ENCODE peak calls at places on chromosome 6, in four cellular contexts. One of them, this sample, is unnamed.

GRCh38 chr6:144341831-144342527 is 56.8 kb downstream of the UTRN start:
- DNase-seq in iPS DF 6.9: no peak
- DNase-seq in right lobe of liver: no peak
- DNase-seq in right atrium auricular region: no peak
- DNase-seq in this sample: no peak

GRCh38 chr6:107679457-107679856 is 144.7 kb downstream of the SCML4 start:
- DNase-seq in iPS DF 6.9: no peak
- DNase-seq in right lobe of liver: no peak
- DNase-seq in right atrium auricular region: no peak
- DNase-seq in this sample: peak; percentile 31

GRCh38 chr6:40805336-40805735 is 218.2 kb upstream of the LRFN2 start:
- DNase-seq in right atrium auricular region: no peak
- DNase-seq in right lobe of liver: no peak
- DNase-seq in iPS DF 6.9: no peak
- DNase-seq in this sample: no peak

GRCh38 chr6:21594427-21595264 is 1.1 kb downstream of the SOX4 start:
- DNase-seq in right lobe of liver: peak; percentile 61
- DNase-seq in right atrium auricular region: peak; percentile 72
- DNase-seq in iPS DF 6.9: no peak
- DNase-seq in this sample: peak; percentile 54

GRCh38 chr6:52576054-52576391 is 837 bp downstream of the TRAM2 start:
- DNase-seq in iPS DF 6.9: no peak
- DNase-seq in right lobe of liver: no peak
- DNase-seq in right atrium auricular region: no peak
- DNase-seq in this sample: no peak

GRCh38 chr6:69696273-69696672 is 100.5 kb downstream of the LMBRD1 start:
- DNase-seq in right lobe of liver: no peak
- DNase-seq in iPS DF 6.9: no peak
- DNase-seq in right atrium auricular region: no peak
- DNase-seq in this sample: no peak

GRCh38 chr6:79922018-79922417 is 25.3 kb downstream of the ELOVL4 start:
- DNase-seq in right atrium auricular region: no peak
- DNase-seq in right lobe of liver: no peak
- DNase-seq in iPS DF 6.9: no peak
- DNase-seq in this sample: no peak

GRCh38 chr6:163731215-163732013 is 316.9 kb downstream of the QKI start:
- DNase-seq in iPS DF 6.9: no peak
- DNase-seq in right lobe of liver: no peak
- DNase-seq in right atrium auricular region: no peak
- DNase-seq in this sample: no peak

GRCh38 chr6:22476811-22477210 is 92.6 kb upstream of the HDGFL1 start:
- DNase-seq in right lobe of liver: no peak
- DNase-seq in iPS DF 6.9: no peak
- DNase-seq in right atrium auricular region: no peak
- DNase-seq in this sample: no peak

GRCh38 chr6:63269470-63269869 is 50.3 kb downstream of the LGSN start:
- DNase-seq in right atrium auricular region: no peak
- DNase-seq in iPS DF 6.9: no peak
- DNase-seq in right lobe of liver: no peak
- DNase-seq in this sample: no peak

GRCh38 chr6:119495230-119495683 is 145.7 kb upstream of the MAN1A1 start:
- DNase-seq in iPS DF 6.9: no peak
- DNase-seq in right lobe of liver: peak; percentile 72
- DNase-seq in right atrium auricular region: no peak
- DNase-seq in this sample: no peak

GRCh38 chr6:33702345-33702977 is 9.0 kb downstream of the UQCC2 start:
- DNase-seq in right atrium auricular region: peak; percentile 69
- DNase-seq in right lobe of liver: no peak
- DNase-seq in iPS DF 6.9: no peak
- DNase-seq in this sample: no peak

GRCh38 chr6:104525677-104526322 is 333.9 kb downstream of the HACE1 start:
- DNase-seq in right atrium auricular region: peak; percentile 76
- DNase-seq in iPS DF 6.9: peak; percentile 43
- DNase-seq in right lobe of liver: peak; percentile 67
- DNase-seq in this sample: peak; percentile 78

GRCh38 chr6:52707963-52708680 is 37.2 kb downstream of the TMEM14A start:
- DNase-seq in right atrium auricular region: no peak
- DNase-seq in iPS DF 6.9: no peak
- DNase-seq in right lobe of liver: peak; percentile 58
- DNase-seq in this sample: no peak

GRCh38 chr6:4577406-4577805 is 198.8 kb upstream of the CDYL start:
- DNase-seq in right atrium auricular region: peak; percentile 28
- DNase-seq in iPS DF 6.9: no peak
- DNase-seq in right lobe of liver: no peak
- DNase-seq in this sample: no peak

GRCh38 chr6:167898673-167899311 is 72.1 kb downstream of the AFDN start:
- DNase-seq in iPS DF 6.9: no peak
- DNase-seq in right lobe of liver: no peak
- DNase-seq in right atrium auricular region: no peak
- DNase-seq in this sample: peak; percentile 65

GRCh38 chr6:35258858-35259193 is 709 bp upstream of the ZNF76 start:
- DNase-seq in right lobe of liver: no peak
- DNase-seq in right atrium auricular region: no peak
- DNase-seq in iPS DF 6.9: no peak
- DNase-seq in this sample: peak; percentile 49

GRCh38 chr6:16524380-16524707 is 236.9 kb downstream of the ATXN1 start:
- DNase-seq in right atrium auricular region: no peak
- DNase-seq in iPS DF 6.9: no peak
- DNase-seq in right lobe of liver: no peak
- DNase-seq in this sample: no peak

GRCh38 chr6:159969204-159969912 is 476 bp downstream of the IGF2R start:
- DNase-seq in iPS DF 6.9: no peak
- DNase-seq in right lobe of liver: peak; percentile 64
- DNase-seq in right atrium auricular region: no peak
- DNase-seq in this sample: peak; percentile 53

GRCh38 chr6:37688088-37688850 is 9.4 kb downstream of the MDGA1 start:
- DNase-seq in iPS DF 6.9: no peak
- DNase-seq in right lobe of liver: no peak
- DNase-seq in right atrium auricular region: no peak
- DNase-seq in this sample: no peak

GRCh38 chr6:140602431-140602836 is 1228.0 kb upstream of the CITED2 start:
- DNase-seq in right atrium auricular region: no peak
- DNase-seq in right lobe of liver: no peak
- DNase-seq in iPS DF 6.9: no peak
- DNase-seq in this sample: no peak

GRCh38 chr6:148851683-148852556 is 105.1 kb downstream of the UST start:
- DNase-seq in iPS DF 6.9: no peak
- DNase-seq in right lobe of liver: no peak
- DNase-seq in right atrium auricular region: no peak
- DNase-seq in this sample: no peak

GRCh38 chr6:12557760-12558159 is 158.8 kb upstream of the PHACTR1 start:
- DNase-seq in iPS DF 6.9: no peak
- DNase-seq in right lobe of liver: no peak
- DNase-seq in right atrium auricular region: no peak
- DNase-seq in this sample: no peak

GRCh38 chr6:704037-704436 is 11.1 kb upstream of the EXOC2 start:
- DNase-seq in right lobe of liver: no peak
- DNase-seq in iPS DF 6.9: no peak
- DNase-seq in right atrium auricular region: no peak
- DNase-seq in this sample: no peak

GRCh38 chr6:40626886-40627285 is 39.7 kb upstream of the LRFN2 start:
- DNase-seq in right atrium auricular region: no peak
- DNase-seq in right lobe of liver: no peak
- DNase-seq in iPS DF 6.9: no peak
- DNase-seq in this sample: no peak

GRCh38 chr6:84556541-84557335 is 207.7 kb downstream of the TBX18 start:
- DNase-seq in right lobe of liver: no peak
- DNase-seq in iPS DF 6.9: no peak
- DNase-seq in right atrium auricular region: no peak
- DNase-seq in this sample: no peak

GRCh38 chr6:82608365-82608764 is 244.7 kb downstream of the TPBG start:
- DNase-seq in right lobe of liver: no peak
- DNase-seq in iPS DF 6.9: no peak
- DNase-seq in right atrium auricular region: no peak
- DNase-seq in this sample: no peak

GRCh38 chr6:122360809-122361208 is 38.6 kb upstream of the HSF2 start:
- DNase-seq in right lobe of liver: no peak
- DNase-seq in iPS DF 6.9: no peak
- DNase-seq in right atrium auricular region: no peak
- DNase-seq in this sample: no peak

GRCh38 chr6:170166511-170167122 is 124.3 kb downstream of the DLL1 start:
- DNase-seq in right atrium auricular region: no peak
- DNase-seq in iPS DF 6.9: no peak
- DNase-seq in right lobe of liver: peak; percentile 75
- DNase-seq in this sample: no peak
- H3K9me3 ChIP-seq in right atrium auricular region: no peaks in the 10 kb centered on the region
- H3K9me3 ChIP-seq in iPS DF 6.9: no peaks in the 10 kb centered on the region
- H3K9me3 ChIP-seq in right lobe of liver: no peaks in the 10 kb centered on the region
- H3K9me3 ChIP-seq in this sample: no peaks in the 10 kb centered on the region

DNA sequence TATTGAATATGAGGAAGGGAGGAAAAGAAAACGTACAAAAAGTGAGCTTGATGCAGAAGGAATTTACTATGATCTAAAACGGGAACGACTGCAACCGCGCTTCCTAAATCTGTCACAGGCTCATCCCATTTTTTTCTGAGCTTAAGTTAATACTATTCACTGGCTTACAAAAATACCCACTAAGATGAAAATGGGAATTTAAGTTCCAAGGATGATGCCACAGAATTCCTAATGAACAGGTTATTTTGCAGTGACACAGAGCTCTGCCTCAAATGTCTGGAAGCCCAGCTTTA is 72.8 kb downstream of the FYN start:
- DNase-seq in iPS DF 6.9: no peak
- DNase-seq in right atrium auricular region: no peak
- DNase-seq in right lobe of liver: no peak
- DNase-seq in this sample: no peak
- H3K4me1 ChIP-seq in iPS DF 6.9: peaks cover 3% of the 10 kb centered on the region
- H3K4me1 ChIP-seq in right atrium auricular region: no peaks in the 10 kb centered on the region
- H3K4me1 ChIP-seq in right lobe of liver: no peaks in the 10 kb centered on the region
- H3K4me1 ChIP-seq in this sample: no peaks in the 10 kb centered on the region

GRCh38 chr6:24683297-24684296 is 16.7 kb downstream of the ACOT13 start:
- DNase-seq in iPS DF 6.9: no peak
- DNase-seq in right atrium auricular region: no peak
- DNase-seq in right lobe of liver: no peak
- DNase-seq in this sample: no peak
- H3K4me3 ChIP-seq in iPS DF 6.9: no peak overlapping the region
- H3K4me3 ChIP-seq in right atrium auricular region: no peak overlapping the region
- H3K4me3 ChIP-seq in right lobe of liver: no peak overlapping the region
- H3K4me3 ChIP-seq in this sample: no peak overlapping the region

GRCh38 chr6:2481307-2481706 is 235.9 kb upstream of the GMDS start:
- DNase-seq in right lobe of liver: no peak
- DNase-seq in iPS DF 6.9: no peak
- DNase-seq in right atrium auricular region: no peak
- DNase-seq in this sample: no peak
- H3K9me3 ChIP-seq in right lobe of liver: no peaks in the 10 kb centered on the region
- H3K9me3 ChIP-seq in iPS DF 6.9: no peaks in the 10 kb centered on the region
- H3K9me3 ChIP-seq in right atrium auricular region: no peaks in the 10 kb centered on the region
- H3K9me3 ChIP-seq in this sample: no peaks in the 10 kb centered on the region

GRCh38 chr6:142846459-142846831 is 98.5 kb downstream of the HIVEP2 start:
- DNase-seq in right atrium auricular region: no peak
- DNase-seq in iPS DF 6.9: no peak
- DNase-seq in right lobe of liver: no peak
- DNase-seq in this sample: no peak
- H3K4me1 ChIP-seq in right atrium auricular region: no peaks in the 10 kb centered on the region
- H3K4me1 ChIP-seq in iPS DF 6.9: peaks cover 10% of the 10 kb centered on the region
- H3K4me1 ChIP-seq in right lobe of liver: no peaks in the 10 kb centered on the region
- H3K4me1 ChIP-seq in this sample: peaks cover 49% of the 10 kb centered on the region

GRCh38 chr6:145681965-145682364 is 53.4 kb downstream of the EPM2A start:
- DNase-seq in right atrium auricular region: no peak
- DNase-seq in iPS DF 6.9: no peak
- DNase-seq in right lobe of liver: no peak
- DNase-seq in this sample: no peak
- H3K4me3 ChIP-seq in right atrium auricular region: no peak overlapping the region
- H3K4me3 ChIP-seq in iPS DF 6.9: no peak overlapping the region
- H3K4me3 ChIP-seq in right lobe of liver: no peak overlapping the region
- H3K4me3 ChIP-seq in this sample: no peak overlapping the region

DNA sequence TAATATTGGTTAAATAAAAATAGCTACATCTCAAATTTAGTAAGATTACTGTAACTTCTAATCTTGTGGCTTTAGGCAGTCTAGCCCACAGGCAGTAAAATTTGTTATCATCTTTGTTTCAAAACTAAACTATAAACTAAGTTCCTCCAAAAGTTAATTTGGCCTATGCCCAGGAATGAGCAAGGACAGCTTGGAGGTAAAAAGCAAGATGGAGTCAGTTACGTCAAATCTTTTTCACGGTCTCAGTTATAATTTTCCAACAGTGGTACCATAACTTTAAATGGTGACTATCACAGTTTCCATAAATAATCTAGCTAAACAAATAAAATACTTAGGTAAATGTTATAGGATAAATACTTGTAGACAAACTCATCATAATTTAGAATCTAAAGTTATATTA is 63.0 kb downstream of the AGPAT4 start:
- DNase-seq in right lobe of liver: no peak
- DNase-seq in right atrium auricular region: no peak
- DNase-seq in iPS DF 6.9: no peak
- DNase-seq in this sample: no peak
- H3K9me3 ChIP-seq in right lobe of liver: no peaks in the 10 kb centered on the region
- H3K9me3 ChIP-seq in right atrium auricular region: no peaks in the 10 kb centered on the region
- H3K9me3 ChIP-seq in iPS DF 6.9: peaks cover 2% of the 10 kb centered on the region
- H3K9me3 ChIP-seq in this sample: peaks cover 18% of the 10 kb centered on the region

DNA sequence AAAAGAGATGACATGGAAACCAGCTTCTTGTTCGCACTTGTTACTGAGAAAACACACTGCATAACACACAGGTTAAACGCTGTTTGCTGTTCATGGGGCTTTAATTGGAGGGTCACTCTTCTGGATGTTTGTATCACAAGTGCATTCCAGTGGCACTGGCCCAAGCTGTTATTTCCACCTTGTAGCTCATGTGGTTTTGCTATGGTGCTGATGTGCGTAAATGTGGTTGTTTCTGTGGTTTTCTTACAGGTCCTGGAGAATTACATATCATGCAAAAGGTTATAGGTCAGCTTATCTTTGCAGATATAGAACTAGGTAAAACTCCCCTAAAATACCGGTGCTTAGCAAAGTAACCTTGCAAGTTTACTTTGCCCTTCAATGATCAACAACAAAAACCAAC is 89.3 kb upstream of the AHI1 start:
- DNase-seq in right lobe of liver: no peak
- DNase-seq in right atrium auricular region: no peak
- DNase-seq in iPS DF 6.9: no peak
- DNase-seq in this sample: no peak
- H3K4me1 ChIP-seq in right lobe of liver: no peaks in the 10 kb centered on the region
- H3K4me1 ChIP-seq in right atrium auricular region: no peaks in the 10 kb centered on the region
- H3K4me1 ChIP-seq in iPS DF 6.9: no peaks in the 10 kb centered on the region
- H3K4me1 ChIP-seq in this sample: no peaks in the 10 kb centered on the region

GRCh38 chr6:157610451-157610999 is 212.5 kb upstream of the SNX9 start:
- DNase-seq in iPS DF 6.9: no peak
- DNase-seq in right lobe of liver: no peak
- DNase-seq in right atrium auricular region: no peak
- DNase-seq in this sample: no peak

GRCh38 chr6:157614026-157614484 is 209.0 kb upstream of the SNX9 start:
- DNase-seq in right lobe of liver: no peak
- DNase-seq in right atrium auricular region: no peak
- DNase-seq in iPS DF 6.9: no peak
- DNase-seq in this sample: no peak

GRCh38 chr6:157611406-157611805 is 211.6 kb upstream of the SNX9 start:
- DNase-seq in right atrium auricular region: no peak
- DNase-seq in iPS DF 6.9: no peak
- DNase-seq in right lobe of liver: no peak
- DNase-seq in this sample: no peak

GRCh38 chr6:157615411-157615763 is 207.7 kb upstream of the SNX9 start:
- DNase-seq in right lobe of liver: no peak
- DNase-seq in right atrium auricular region: no peak
- DNase-seq in iPS DF 6.9: no peak
- DNase-seq in this sample: no peak

GRCh38 chr6:157613011-157613522 is 210.0 kb upstream of the SNX9 start:
- DNase-seq in right lobe of liver: no peak
- DNase-seq in right atrium auricular region: no peak
- DNase-seq in iPS DF 6.9: no peak
- DNase-seq in this sample: no peak
- H3K4me3 ChIP-seq in right lobe of liver: no peak overlapping the region
- H3K4me3 ChIP-seq in right atrium auricular region: no peak overlapping the region
- H3K4me3 ChIP-seq in iPS DF 6.9: no peak overlapping the region
- H3K4me3 ChIP-seq in this sample: no peak overlapping the region

This sample was measured in HAP-1.